ENCODE peak calls at places on chromosomes 4 and X, in ten cellular contexts. X is Caco-2, I is WERI-Rb-1, R is tibial artery, H is SK-N-SH, Y is thoracic aorta, G is neural progenitor cell, C is cardiac muscle cell, N is IMR-90, W is left lung. F is an unnamed sample. For H3K9me3, the result is how much of the 10 kb centered on the place peaks cover.

GRCh38 chr4:120218981-120219380 is 152.3 kb upstream of the MAD2L1 start:
- DNase-seq in W (no peak), H (no peak), X (no peak), I (no peak), R (no peak), C (no peak), Y (no peak), N (no peak), G (no peak), F (no peak)

GRCh38 chr4:20616313-20616712 is 83.9 kb upstream of the PACRGL start:
- DNase-seq in W (no peak), C (no peak), R (no peak), X (no peak), N (no peak), Y (no peak), G (no peak), I (no peak), H (no peak), F (no peak)

GRCh38 chr4:19429684-19430083 is 822.0 kb upstream of the SLIT2 start:
- DNase-seq in C (no peak), Y (no peak), I (no peak), R (no peak), G (peak), X (peak), H (no peak), N (no peak), W (no peak), F (no peak)

GRCh38 chr4:2411786-2412510 is 6.5 kb downstream of the ZFYVE28 start:
- DNase-seq in W (peak), Y (no peak), N (no peak), I (no peak), G (peak), H (no peak), C (no peak), R (no peak), X (no peak), F (no peak)

GRCh38 chr4:111650553-111651183 is 494.6 kb upstream of the FAM241A start:
- DNase-seq in I (peak), G (peak), H (no peak), R (no peak), N (no peak), Y (no peak), X (no peak), C (no peak), W (no peak), F (no peak)

GRCh38 chr4:142405021-142405991 is 440.8 kb downstream of the INPP4B start:
- DNase-seq in C (peak), Y (peak), X (no peak), G (peak), W (no peak), H (no peak), R (peak), I (peak), N (peak), F (peak)

GRCh38 chrX:70088281-70088680 is 26.0 kb downstream of the OTUD6A start:
- DNase-seq in N (peak), Y (no peak), X (no peak), I (no peak), R (no peak), C (peak), G (no peak), H (no peak), W (no peak), F (no peak)

GRCh38 chrX:15930585-15930984 is 76.0 kb upstream of the AP1S2 start:
- DNase-seq in Y (no peak), R (no peak), H (peak), X (no peak), I (no peak), N (peak), W (no peak), G (peak), C (peak), F (no peak)

GRCh38 chrX:7385131-7385530 is 237.2 kb upstream of the PUDP start:
- DNase-seq in X (no peak), G (no peak), H (no peak), W (no peak), R (no peak), C (no peak), N (no peak), I (no peak), Y (no peak), F (no peak)

GRCh38 chrX:136711147-136711546 is 63.2 kb downstream of the CD40LG start:
- DNase-seq in W (no peak), H (peak), C (peak), I (peak), Y (no peak), G (peak), N (peak), X (peak), R (peak), F (peak)

GRCh38 chrX:39759526-39760224 is 338.1 kb downstream of the BCOR start:
- DNase-seq in Y (no peak), H (peak), N (peak), W (no peak), X (peak), R (no peak), C (peak), G (peak), I (no peak), F (no peak)

GRCh38 chrX:88863726-88864125 is 116.7 kb downstream of the CPXCR1 start:
- DNase-seq in X (no peak), C (no peak), N (no peak), I (no peak), G (no peak), H (peak), R (no peak), Y (no peak), W (peak), F (no peak)

GRCh38 chr4:10879411-10880110 is 195.0 kb upstream of the CLNK start:
- DNase-seq in Y (no peak), I (no peak), C (no peak), R (no peak), N (peak), X (no peak), G (no peak), H (no peak), W (no peak), F (no peak)

GRCh38 chr4:105147226-105148151 is 813 bp downstream of the TET2 start:
- DNase-seq in G (peak), R (peak), Y (no peak), C (peak), N (peak), H (peak), X (no peak), I (peak), W (peak), F (no peak)

GRCh38 chrX:9498236-9498635 is 33.4 kb downstream of the TBL1X start:
- DNase-seq in X (no peak), Y (no peak), N (peak), I (no peak), W (no peak), H (peak), C (no peak), G (no peak), R (no peak), F (no peak)

GRCh38 chrX:68416592-68416991 is 16.7 kb downstream of the OPHN1 start:
- DNase-seq in C (no peak), N (no peak), I (no peak), W (no peak), H (no peak), X (no peak), R (no peak), G (no peak), Y (no peak), F (no peak)
- H3K4me3 ChIP-seq in C (no peak), N (no peak), I (no peak), W (no peak), H (no peak), X (no peak), R (no peak), G (no peak), Y (no peak), F (no peak)

GRCh38 chr4:74097161-74097560 is 1.8 kb downstream of the CXCL2 start:
- DNase-seq in G (no peak), C (peak), W (no peak), Y (no peak), R (no peak), X (no peak), N (no peak), I (no peak), H (no peak), F (no peak)
- H3K9me3 ChIP-seq in G (under half), C (under half), W (under half), Y (under half), R (under half), X (under half), N (under half), I (under half), H (under half), F (under half)

DNA sequence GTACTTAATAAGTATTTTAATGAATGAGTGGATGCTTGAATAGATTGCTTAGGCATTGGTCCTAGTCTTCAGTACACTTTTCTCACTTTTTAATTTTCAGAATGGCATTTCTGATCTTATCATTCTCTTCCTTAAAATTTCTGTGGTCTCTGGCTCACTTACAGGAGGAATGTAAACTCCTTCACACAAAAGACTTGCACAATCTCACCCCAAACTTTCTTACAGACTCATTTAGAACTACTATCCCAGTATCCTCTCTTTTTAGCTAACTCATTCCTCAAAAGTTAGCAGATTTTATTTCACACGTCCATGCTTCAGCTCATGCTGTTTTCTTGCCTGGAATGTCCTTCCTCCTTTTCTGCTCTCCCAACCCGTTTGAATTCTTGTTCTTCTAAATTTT is 350.1 kb downstream of the GRXCR1 start:
- DNase-seq in R (no peak), X (no peak), H (no peak), C (peak), W (no peak), N (peak), Y (no peak), I (no peak), G (no peak), F (no peak)
- TF ChIP-seq CTCF in R (no peak), X (no peak), H (no peak), C (no peak), W (no peak), N (no peak), Y (no peak), I (no peak), G (no peak), F (no peak)

GRCh38 chrX:54358424-54359211 is 772 bp upstream of the WNK3 start:
- DNase-seq in I (peak), Y (no peak), H (peak), W (no peak), G (peak), C (peak), R (peak), N (peak), X (no peak), F (peak)
- H3K4me3 ChIP-seq in I (peak), Y (peak), H (peak), W (peak), G (peak), C (peak), R (peak), N (peak), X (no peak), F (peak)